ENCODE peak calls at places on chromosomes 1 and 21, in four cellular contexts. N is AG09309, S is astrocyte of the spinal cord, G is Calu3. P is an unnamed sample.

GRCh38 chr1:24903955-24904730 is 25.9 kb downstream of the RUNX3 start:
- DNase-seq in N (no peak), S (no peak), G (no peak), P (no peak)

GRCh38 chr1:228340686-228341449 is 65.8 kb downstream of the TRIM11 start:
- DNase-seq in N (no peak), G (peak), S (no peak), P (peak)

GRCh38 chr1:224435999-224436398 is 1.4 kb upstream of the WDR26 start:
- DNase-seq in G (peak), S (no peak), N (no peak), P (no peak)

GRCh38 chr1:200897188-200897710 is 2.5 kb downstream of the INAVA start:
- DNase-seq in G (no peak), N (no peak), S (no peak), P (no peak)

GRCh38 chr1:242788771-242789170 is 264.3 kb upstream of the PLD5 start:
- DNase-seq in N (no peak), S (no peak), G (no peak), P (no peak)

GRCh38 chr1:182381962-182382819 is 9.4 kb downstream of the GLUL start:
- DNase-seq in N (no peak), G (no peak), S (no peak), P (no peak)

GRCh38 chr1:161954466-161954865 is 69.2 kb downstream of the OLFML2B start:
- DNase-seq in G (no peak), S (peak), N (no peak), P (no peak)

GRCh38 chr21:32529679-32530078 is 55.6 kb downstream of the TCP10L start:
- DNase-seq in N (no peak), G (no peak), S (no peak), P (no peak)

GRCh38 chr1:20546637-20547036 is 5.7 kb upstream of the FAM43B start:
- DNase-seq in S (no peak), G (no peak), N (no peak), P (no peak)

GRCh38 chr1:3369437-3370076 is 84.9 kb upstream of the ARHGEF16 start:
- DNase-seq in N (peak), G (no peak), S (peak), P (no peak)

GRCh38 chr1:24557711-24558121 is 1.8 kb downstream of the NCMAP start:
- DNase-seq in G (no peak), N (no peak), S (no peak), P (no peak)

GRCh38 chr21:34198232-34199120 is 125.1 kb downstream of the MRPS6 start:
- DNase-seq in N (no peak), G (no peak), S (no peak), P (peak)

GRCh38 chr1:18855573-18855972 is 3.9 kb downstream of the TAS1R2 start:
- DNase-seq in S (no peak), N (no peak), G (no peak), P (no peak)

GRCh38 chr1:30271401-30272287 is 451.7 kb downstream of the MATN1 start:
- DNase-seq in N (no peak), S (no peak), G (no peak), P (no peak)

GRCh38 chr1:26279598-26280332 is at the start of gene SH3BGRL3:
- DNase-seq in G (peak), N (no peak), S (peak), P (peak)

GRCh38 chr21:26739189-26739588 is 106.0 kb downstream of the ADAMTS1 start:
- DNase-seq in N (no peak), G (no peak), S (peak), P (no peak)

GRCh38 chr1:31515936-31516335 is 60.4 kb upstream of the TINAGL1 start:
- DNase-seq in G (no peak), S (no peak), N (no peak), P (no peak)

GRCh38 chr1:31510853-31511789 is 65.2 kb upstream of the TINAGL1 start:
- DNase-seq in S (no peak), N (no peak), G (peak), P (no peak)

GRCh38 chr1:31511848-31512615 is 64.3 kb upstream of the TINAGL1 start:
- DNase-seq in S (no peak), N (no peak), G (no peak), P (no peak)

GRCh38 chr1:31515061-31515775 is 61.1 kb upstream of the TINAGL1 start:
- DNase-seq in S (no peak), G (no peak), N (no peak), P (no peak)

GRCh38 chr1:31514117-31514516 is 62.2 kb upstream of the TINAGL1 start:
- DNase-seq in S (no peak), G (no peak), N (no peak), P (no peak)
- TF ChIP-seq CTCF in S (no peak), G (no peak), N (no peak), P (no peak)

GRCh38 chr1:180267761-180268555 is 37.9 kb downstream of the LHX4 start:
- DNase-seq in G (no peak), S (no peak), N (no peak), P (no peak)

GRCh38 chr1:180268556-180269044 is 38.5 kb downstream of the LHX4 start:
- DNase-seq in S (no peak), G (no peak), N (no peak), P (no peak)

GRCh38 chr1:180271640-180272255 is 41.7 kb downstream of the LHX4 start:
- DNase-seq in S (no peak), N (no peak), G (no peak), P (no peak)

GRCh38 chr1:180270767-180271639 is 40.9 kb downstream of the LHX4 start:
- DNase-seq in N (no peak), S (peak), G (no peak), P (no peak)

DNA sequence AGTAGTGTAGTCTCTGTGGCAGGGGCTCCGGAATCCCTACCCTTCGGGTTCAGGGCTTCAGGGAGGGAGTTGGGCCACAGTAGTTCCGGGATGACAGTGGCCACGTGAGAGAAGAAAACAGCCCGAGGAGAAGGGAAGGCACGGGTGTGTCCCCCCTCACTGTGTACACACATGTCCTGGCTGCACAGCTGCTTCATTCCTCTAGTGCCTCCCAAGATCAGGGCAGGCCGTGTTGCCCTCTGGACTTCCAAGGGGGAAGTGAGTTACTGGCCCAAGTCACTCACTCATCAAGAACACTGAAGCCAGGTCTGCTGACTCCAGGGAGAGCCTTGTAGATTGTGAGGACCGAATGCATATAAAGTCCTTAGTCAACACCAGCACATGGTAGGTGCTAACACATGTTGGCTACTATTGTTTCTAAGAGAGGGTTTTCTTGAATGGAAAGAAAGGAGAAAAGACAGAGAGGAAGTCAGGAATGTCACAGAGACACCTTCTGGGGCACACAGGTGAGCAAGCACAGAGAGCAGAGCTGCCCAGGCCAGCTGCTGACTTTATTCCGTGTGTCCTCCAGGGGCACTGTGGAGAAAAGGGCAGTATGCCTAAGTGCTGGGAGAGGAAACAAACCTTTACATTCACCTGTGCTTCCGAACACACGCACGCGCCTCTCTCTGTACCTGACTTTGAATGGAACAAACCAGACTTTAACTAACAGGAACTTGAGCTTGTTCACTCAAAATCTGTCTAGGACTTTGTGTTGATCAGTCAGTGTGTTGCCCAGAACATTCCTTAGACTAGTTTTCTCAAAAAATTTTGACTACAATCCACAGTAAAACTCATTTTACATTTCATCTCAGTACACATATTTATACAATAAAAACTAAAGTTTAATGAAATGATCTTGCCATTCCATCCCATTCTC is 40.0 kb downstream of the LHX4 start:
- DNase-seq in G (peak), S (no peak), N (no peak), P (no peak)
- TF ChIP-seq CTCF in G (peak), S (peak), N (peak), P (no peak)

GRCh38 chr1:27713869-27714513 is 11.8 kb upstream of the FAM76A start:
- DNase-seq in S (no peak), G (no peak), N (no peak), P (no peak)

GRCh38 chr1:27724961-27725373 is 794 bp upstream of the FAM76A start:
- DNase-seq in S (no peak), G (peak), N (no peak), P (no peak)

GRCh38 chr1:27716262-27716895 is 9.4 kb upstream of the FAM76A start:
- DNase-seq in G (no peak), S (no peak), N (no peak), P (no peak)

DNA sequence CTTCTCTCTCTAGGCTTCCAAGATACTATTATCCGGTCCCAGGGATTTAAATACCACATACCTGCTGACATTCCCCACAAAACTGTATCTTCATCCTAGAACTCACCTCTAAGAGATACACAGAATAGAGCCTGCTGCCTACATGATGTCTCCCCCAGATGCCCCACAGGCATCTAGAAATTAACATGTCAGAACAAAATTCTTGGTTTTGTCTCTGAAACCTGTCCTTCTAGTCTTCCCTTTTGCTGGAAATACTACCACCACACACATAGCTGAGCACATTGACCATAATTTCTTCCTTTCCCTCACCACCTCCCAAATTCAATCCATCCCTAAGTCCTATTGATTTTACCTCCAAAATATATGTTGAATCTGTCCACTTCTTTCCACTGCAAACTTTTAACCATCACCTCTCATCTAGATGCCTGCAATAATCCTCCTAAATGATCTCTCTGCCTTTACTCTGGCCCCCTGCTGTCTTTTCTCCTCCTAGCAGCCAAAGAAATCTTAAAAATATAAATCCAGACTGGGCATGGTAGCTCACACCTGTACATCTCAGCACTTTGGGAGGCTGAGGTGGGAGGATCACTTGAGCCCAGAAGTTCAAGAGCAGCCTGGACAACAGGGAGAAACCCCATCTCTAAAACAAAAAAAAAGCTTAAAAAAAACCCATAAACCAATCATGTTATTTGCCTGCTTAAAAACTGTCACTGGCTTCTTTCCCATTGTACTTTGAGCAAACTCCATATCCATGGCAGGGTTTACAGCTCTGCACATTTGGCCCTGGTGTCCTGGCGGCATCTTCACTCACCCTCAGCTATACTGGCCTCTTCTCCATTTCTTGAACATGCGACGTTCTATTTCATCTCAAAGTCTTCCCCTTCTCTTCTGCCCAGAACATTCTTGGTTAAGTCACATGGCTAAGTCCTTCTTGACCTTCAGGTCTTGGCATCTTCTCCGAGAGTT is 6.2 kb upstream of the FAM76A start:
- DNase-seq in N (no peak), G (no peak), S (peak), P (no peak)
- TF ChIP-seq CTCF in N (peak), G (no peak), S (peak), P (no peak)

GRCh38 chr1:53125623-53126360 is 16.6 kb downstream of the SLC1A7 start:
- DNase-seq in S (no peak), G (no peak), N (no peak), P (no peak)
- TF ChIP-seq CTCF in S (no peak), G (no peak), N (no peak), P (no peak)

DNA sequence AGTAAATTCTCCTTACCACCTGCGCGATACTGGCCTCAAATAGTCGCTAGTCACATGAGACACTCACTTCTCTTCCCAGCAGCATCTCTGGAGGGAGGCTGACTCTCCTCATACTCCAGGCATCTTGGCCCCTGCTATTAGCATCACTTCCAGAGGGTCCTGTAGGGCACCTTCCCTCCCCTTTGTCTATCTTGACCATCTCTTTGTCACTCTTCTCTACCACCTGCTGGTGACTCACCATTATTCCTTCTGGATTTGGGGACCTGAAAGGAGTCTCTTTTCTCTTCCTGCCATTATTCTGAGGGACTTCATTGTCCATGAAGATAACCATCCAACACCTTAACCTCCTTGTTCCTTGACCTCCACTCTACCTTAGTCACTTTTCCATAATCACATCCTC is 31.7 kb upstream of the GPR37L1 start:
- DNase-seq in G (no peak), S (no peak), N (no peak), P (no peak)
- TF ChIP-seq CTCF in G (peak), S (peak), N (no peak), P (no peak)

GRCh38 chr1:207991331-207991914 is 80.5 kb upstream of the CD34 start:
- DNase-seq in G (no peak), N (no peak), S (no peak), P (no peak)

GRCh38 chr1:207995576-207995975 is 84.7 kb upstream of the CD34 start:
- DNase-seq in G (no peak), S (no peak), N (no peak), P (no peak)

GRCh38 chr1:207996632-207997031 is 85.7 kb upstream of the CD34 start:
- DNase-seq in G (no peak), N (no peak), S (no peak), P (no peak)

GRCh38 chr1:207990455-207990854 is 79.5 kb upstream of the CD34 start:
- DNase-seq in G (no peak), S (no peak), N (no peak), P (no peak)

GRCh38 chr1:207993477-207994445 is 82.8 kb upstream of the CD34 start:
- DNase-seq in N (no peak), S (no peak), G (peak), P (no peak)
- TF ChIP-seq CTCF in N (peak), S (peak), G (peak), P (peak)

GRCh38 chr1:150514260-150514659 is 1.3 kb upstream of the FALEC start:
- DNase-seq in G (no peak), N (no peak), S (no peak), P (no peak)

GRCh38 chr1:150516616-150517015 is 1.1 kb downstream of the FALEC start:
- DNase-seq in S (peak), N (no peak), G (no peak), P (peak)

GRCh38 chr1:150514913-150515327 is 632 bp upstream of the FALEC start:
- DNase-seq in G (no peak), N (no peak), S (no peak), P (no peak)

GRCh38 chr1:150516050-150516591 is 569 bp downstream of the FALEC start:
- DNase-seq in G (peak), S (peak), N (no peak), P (peak)

DNA sequence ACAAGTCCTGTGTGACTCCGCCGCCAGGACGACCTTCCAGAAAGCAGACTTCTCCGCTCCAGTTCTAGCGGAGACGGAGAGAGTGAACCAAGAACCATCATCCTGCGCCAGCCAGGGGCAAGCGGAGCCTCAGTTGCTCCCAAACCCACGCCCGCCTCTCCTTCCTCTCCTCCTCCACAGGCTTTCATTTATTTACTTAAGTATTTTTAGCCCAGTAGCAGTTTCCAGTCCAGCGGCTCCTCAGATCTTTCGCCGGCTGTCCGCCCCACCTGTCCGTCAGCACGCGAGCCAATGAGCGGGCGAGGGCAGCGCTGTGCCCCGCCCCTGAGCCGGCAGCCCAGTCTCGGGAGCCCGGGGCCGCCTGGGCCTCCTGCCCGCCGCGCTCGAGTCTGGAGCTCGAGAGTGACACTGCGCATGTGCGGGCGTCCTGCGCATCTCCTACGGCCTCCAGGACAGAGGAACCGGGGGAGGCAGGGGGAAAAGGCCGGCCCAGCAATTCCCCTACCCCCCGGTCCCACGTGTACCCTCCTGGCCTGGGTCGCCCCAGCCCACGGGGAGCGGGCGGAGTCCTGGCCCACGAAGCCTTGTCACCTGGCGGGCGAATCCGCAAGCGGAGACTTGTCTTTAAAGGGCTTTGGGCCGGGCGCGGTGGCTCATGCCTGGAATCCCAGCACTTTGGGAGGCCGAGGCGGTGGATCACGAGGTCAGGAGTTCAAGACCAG is at the start of gene FALEC:
- DNase-seq in S (peak), G (peak), N (peak), P (peak)
- TF ChIP-seq CTCF in S (no peak), G (no peak), N (no peak), P (no peak)